ENCODE peak calls at places on chromosomes 1 and 21, in nine cellular contexts. N is posterior cingulate gyrus; I is nephron progenitor cell; K is effector memory CD4-positive, alpha-beta T cell; G is IMR-90; O is stimulated activated CD4-positive, alpha-beta T cell treated with anti-CD3 and anti-CD28 coated beads, Interleukin-12 subunit alpha, Interleukin-12 subunit beta, amount 100 ng/mL, for 4 hours; Z is Daoy; X is left ventricle myocardium superior; V is RWPE1. R is an unnamed sample.

GRCh38 chr21:16912075-16912474 is 600.8 kb upstream of the CXADR start:
- DNase-seq in G (peak), Z (no peak), N (no peak), V (no peak), I (no peak), K (no peak), X (no peak), O (no peak), R (no peak)

GRCh38 chr1:117572546-117572945 is 33.3 kb upstream of the TENT5C start:
- DNase-seq in K (no peak), X (no peak), N (no peak), G (no peak), V (no peak), Z (no peak), O (no peak), I (no peak), R (peak)

GRCh38 chr1:32464716-32465540 is at the start of gene ZBTB8B:
- DNase-seq in G (peak), I (peak), Z (peak), X (peak), N (peak), K (no peak), V (peak), O (peak), R (peak)

GRCh38 chr1:84960371-84960770 is 36.5 kb downstream of the MCOLN2 start:
- DNase-seq in Z (no peak), K (no peak), G (peak), V (no peak), N (no peak), I (no peak), O (no peak), X (no peak), R (no peak)

GRCh38 chr21:20997633-20998455 is at the start of gene NCAM2:
- DNase-seq in N (peak), V (peak), Z (peak), G (peak), I (peak), K (peak), O (peak), X (peak), R (peak)

GRCh38 chr1:154809436-154810413 is 60.4 kb downstream of the KCNN3 start:
- DNase-seq in V (peak), G (peak), I (no peak), Z (peak), N (no peak), O (no peak), K (no peak), X (no peak), R (peak)

GRCh38 chr21:19123053-19123452 is 719.5 kb upstream of the TMPRSS15 start:
- DNase-seq in K (no peak), G (no peak), X (no peak), I (no peak), Z (no peak), O (no peak), N (no peak), V (no peak), R (no peak)

GRCh38 chr1:248818505-248819374 is 7.0 kb downstream of the SH3BP5L start:
- DNase-seq in V (no peak), K (no peak), N (no peak), X (no peak), Z (no peak), O (no peak), G (no peak), I (no peak), R (no peak)

GRCh38 chr21:22342855-22343254 is 1344.6 kb downstream of the NCAM2 start:
- DNase-seq in Z (no peak), K (no peak), O (no peak), X (no peak), V (no peak), G (no peak), N (no peak), I (no peak), R (no peak)

GRCh38 chr1:10778640-10779039 is 17.8 kb downstream of the CASZ1 start:
- DNase-seq in V (no peak), Z (no peak), I (no peak), X (no peak), O (no peak), G (no peak), N (no peak), K (no peak), R (no peak)

GRCh38 chr1:200072636-200073285 is 45.3 kb downstream of the NR5A2 start:
- DNase-seq in N (no peak), K (no peak), I (no peak), G (no peak), X (no peak), V (no peak), Z (no peak), O (no peak), R (no peak)

GRCh38 chr21:16117851-16118592 is 388.2 kb downstream of the USP25 start:
- DNase-seq in I (no peak), N (no peak), Z (peak), X (no peak), O (no peak), V (peak), G (peak), K (no peak), R (no peak)

GRCh38 chr1:55081188-55081904 is 42.0 kb downstream of the PCSK9 start:
- DNase-seq in Z (no peak), G (peak), N (no peak), I (no peak), V (peak), K (no peak), O (no peak), X (no peak), R (no peak)

GRCh38 chr21:42641311-42642218 is 11.9 kb upstream of the PDE9A start:
- DNase-seq in I (no peak), X (peak), O (no peak), N (no peak), V (no peak), K (no peak), Z (no peak), G (no peak), R (no peak)

GRCh38 chr1:10252508-10252907 is 42.1 kb downstream of the KIF1B start:
- DNase-seq in G (peak), V (no peak), N (no peak), Z (peak), X (no peak), I (no peak), O (no peak), K (no peak), R (no peak)

GRCh38 chr1:156676820-156677615 is at the start of gene NES:
- DNase-seq in V (no peak), X (peak), Z (no peak), G (peak), I (peak), O (no peak), N (no peak), K (no peak), R (no peak)

GRCh38 chr21:38175321-38175720 is 81.5 kb upstream of the KCNJ15 start:
- DNase-seq in Z (no peak), I (no peak), O (no peak), K (no peak), N (no peak), G (no peak), X (no peak), V (no peak), R (no peak)

GRCh38 chr1:215719569-215719968 is 152.5 kb downstream of the KCTD3 start:
- DNase-seq in O (no peak), Z (no peak), K (no peak), X (no peak), V (peak), G (peak), I (no peak), N (no peak), R (no peak)

GRCh38 chr1:208565761-208566440 is 321.7 kb upstream of the PLXNA2 start:
- DNase-seq in G (no peak), X (no peak), I (no peak), N (no peak), K (no peak), O (no peak), V (no peak), Z (no peak), R (no peak)

GRCh38 chr21:36964832-36965719 is 1.4 kb downstream of the HLCS start:
- DNase-seq in I (no peak), G (no peak), V (no peak), X (no peak), Z (no peak), O (no peak), N (no peak), K (no peak), R (no peak)

GRCh38 chr21:42986125-42986783 is 11.9 kb downstream of the PKNOX1 start:
- DNase-seq in X (no peak), V (no peak), G (no peak), Z (no peak), N (no peak), O (no peak), I (no peak), K (no peak), R (no peak)

GRCh38 chr21:41219498-41220207 is 51.7 kb downstream of the BACE2 start:
- DNase-seq in Z (no peak), O (no peak), K (no peak), X (no peak), G (no peak), N (no peak), I (no peak), V (peak), R (no peak)

GRCh38 chr1:156337052-156337887 is 822 bp downstream of the CCT3 start:
- DNase-seq in K (peak), X (no peak), V (no peak), O (no peak), G (peak), N (no peak), I (no peak), Z (no peak), R (peak)

GRCh38 chr21:29849735-29850176 is 90.0 kb downstream of the GRIK1 start:
- DNase-seq in G (peak), X (peak), N (peak), K (no peak), I (peak), V (peak), O (peak), Z (peak), R (peak)

GRCh38 chr1:111624382-111624781 is 4.8 kb downstream of the RAP1A start:
- DNase-seq in N (no peak), I (no peak), O (no peak), G (no peak), K (no peak), Z (no peak), V (no peak), X (no peak), R (no peak)

R was measured in activated CD8-positive, alpha-beta T cell treated with anti-CD3 and anti-CD28 coated beads for 36 hours.